ENCODE peak calls at places on chromosome 6, in four cellular contexts. One of them, this sample, is unnamed.

GRCh38 chr6:161011509-161012480 is 20.2 kb downstream of the MAP3K4 start:
- DNase-seq in activated naive CD4-positive, alpha-beta T cell treated with Interleukin-2 at 50 U/mL for 16 hours: no peak
- DNase-seq in MM.1S: no peak
- DNase-seq in activated effector memory CD4-positive, alpha-beta T cell treated with Interleukin-2 at 50 U/mL for 16 hours: no peak
- DNase-seq in this sample: no peak

GRCh38 chr6:112480551-112480950 is 133.4 kb downstream of the RFPL4B start:
- DNase-seq in activated effector memory CD4-positive, alpha-beta T cell treated with Interleukin-2 at 50 U/mL for 16 hours: no peak
- DNase-seq in MM.1S: no peak
- DNase-seq in activated naive CD4-positive, alpha-beta T cell treated with Interleukin-2 at 50 U/mL for 16 hours: no peak
- DNase-seq in this sample: peak; percentile 33

GRCh38 chr6:133888931-133889556 is at the start of gene TCF21:
- DNase-seq in activated naive CD4-positive, alpha-beta T cell treated with Interleukin-2 at 50 U/mL for 16 hours: no peak
- DNase-seq in MM.1S: no peak
- DNase-seq in activated effector memory CD4-positive, alpha-beta T cell treated with Interleukin-2 at 50 U/mL for 16 hours: no peak
- DNase-seq in this sample: peak; percentile 33

GRCh38 chr6:163415620-163416379 is 1.3 kb downstream of the QKI start:
- DNase-seq in activated naive CD4-positive, alpha-beta T cell treated with Interleukin-2 at 50 U/mL for 16 hours: peak; percentile 43
- DNase-seq in activated effector memory CD4-positive, alpha-beta T cell treated with Interleukin-2 at 50 U/mL for 16 hours: peak; percentile 22
- DNase-seq in MM.1S: peak; percentile 37
- DNase-seq in this sample: peak; percentile 59

GRCh38 chr6:125906158-125906998 is 50.2 kb upstream of the HINT3 start:
- DNase-seq in MM.1S: peak; percentile 19
- DNase-seq in activated effector memory CD4-positive, alpha-beta T cell treated with Interleukin-2 at 50 U/mL for 16 hours: no peak
- DNase-seq in activated naive CD4-positive, alpha-beta T cell treated with Interleukin-2 at 50 U/mL for 16 hours: peak; percentile 40
- DNase-seq in this sample: peak; percentile 43

GRCh38 chr6:107679457-107679856 is 144.7 kb downstream of the SCML4 start:
- DNase-seq in activated effector memory CD4-positive, alpha-beta T cell treated with Interleukin-2 at 50 U/mL for 16 hours: no peak
- DNase-seq in MM.1S: no peak
- DNase-seq in activated naive CD4-positive, alpha-beta T cell treated with Interleukin-2 at 50 U/mL for 16 hours: no peak
- DNase-seq in this sample: peak; percentile 2

GRCh38 chr6:135667694-135668455 is 170.3 kb upstream of the AHI1 start:
- DNase-seq in activated effector memory CD4-positive, alpha-beta T cell treated with Interleukin-2 at 50 U/mL for 16 hours: no peak
- DNase-seq in MM.1S: no peak
- DNase-seq in activated naive CD4-positive, alpha-beta T cell treated with Interleukin-2 at 50 U/mL for 16 hours: no peak
- DNase-seq in this sample: peak; percentile 59

GRCh38 chr6:104597541-104598050 is 262.1 kb downstream of the HACE1 start:
- DNase-seq in activated naive CD4-positive, alpha-beta T cell treated with Interleukin-2 at 50 U/mL for 16 hours: no peak
- DNase-seq in activated effector memory CD4-positive, alpha-beta T cell treated with Interleukin-2 at 50 U/mL for 16 hours: no peak
- DNase-seq in MM.1S: no peak
- DNase-seq in this sample: peak; percentile 35

GRCh38 chr6:131532476-131533108 is 40.4 kb upstream of the ARG1 start:
- DNase-seq in MM.1S: no peak
- DNase-seq in activated effector memory CD4-positive, alpha-beta T cell treated with Interleukin-2 at 50 U/mL for 16 hours: no peak
- DNase-seq in activated naive CD4-positive, alpha-beta T cell treated with Interleukin-2 at 50 U/mL for 16 hours: peak; percentile 56
- DNase-seq in this sample: peak; percentile 4

GRCh38 chr6:95487817-95488216 is 89.5 kb upstream of the MANEA start:
- DNase-seq in activated naive CD4-positive, alpha-beta T cell treated with Interleukin-2 at 50 U/mL for 16 hours: no peak
- DNase-seq in MM.1S: no peak
- DNase-seq in activated effector memory CD4-positive, alpha-beta T cell treated with Interleukin-2 at 50 U/mL for 16 hours: no peak
- DNase-seq in this sample: no peak

GRCh38 chr6:158666637-158667359 is 16.9 kb downstream of the SYTL3 start:
- DNase-seq in activated naive CD4-positive, alpha-beta T cell treated with Interleukin-2 at 50 U/mL for 16 hours: no peak
- DNase-seq in activated effector memory CD4-positive, alpha-beta T cell treated with Interleukin-2 at 50 U/mL for 16 hours: no peak
- DNase-seq in MM.1S: no peak
- DNase-seq in this sample: no peak

GRCh38 chr6:28947831-28948270 is 24.1 kb upstream of the TRIM27 start:
- DNase-seq in activated effector memory CD4-positive, alpha-beta T cell treated with Interleukin-2 at 50 U/mL for 16 hours: no peak
- DNase-seq in MM.1S: no peak
- DNase-seq in activated naive CD4-positive, alpha-beta T cell treated with Interleukin-2 at 50 U/mL for 16 hours: no peak
- DNase-seq in this sample: peak; percentile 93

GRCh38 chr6:28812778-28813569 is 110.8 kb downstream of the TRIM27 start:
- DNase-seq in activated naive CD4-positive, alpha-beta T cell treated with Interleukin-2 at 50 U/mL for 16 hours: no peak
- DNase-seq in activated effector memory CD4-positive, alpha-beta T cell treated with Interleukin-2 at 50 U/mL for 16 hours: no peak
- DNase-seq in MM.1S: no peak
- DNase-seq in this sample: no peak

GRCh38 chr6:53062369-53062639 is 2.9 kb upstream of the FBXO9 start:
- DNase-seq in activated effector memory CD4-positive, alpha-beta T cell treated with Interleukin-2 at 50 U/mL for 16 hours: no peak
- DNase-seq in activated naive CD4-positive, alpha-beta T cell treated with Interleukin-2 at 50 U/mL for 16 hours: no peak
- DNase-seq in MM.1S: no peak
- DNase-seq in this sample: no peak

GRCh38 chr6:75579951-75580350 is 21.7 kb upstream of the SENP6 start:
- DNase-seq in MM.1S: no peak
- DNase-seq in activated naive CD4-positive, alpha-beta T cell treated with Interleukin-2 at 50 U/mL for 16 hours: no peak
- DNase-seq in activated effector memory CD4-positive, alpha-beta T cell treated with Interleukin-2 at 50 U/mL for 16 hours: no peak
- DNase-seq in this sample: no peak

GRCh38 chr6:43800746-43801488 is 30.9 kb downstream of the VEGFA start:
- DNase-seq in MM.1S: no peak
- DNase-seq in activated naive CD4-positive, alpha-beta T cell treated with Interleukin-2 at 50 U/mL for 16 hours: no peak
- DNase-seq in activated effector memory CD4-positive, alpha-beta T cell treated with Interleukin-2 at 50 U/mL for 16 hours: no peak
- DNase-seq in this sample: no peak

GRCh38 chr6:50791900-50792508 is 26.7 kb upstream of the TFAP2B start:
- DNase-seq in activated effector memory CD4-positive, alpha-beta T cell treated with Interleukin-2 at 50 U/mL for 16 hours: no peak
- DNase-seq in MM.1S: peak; percentile 46
- DNase-seq in activated naive CD4-positive, alpha-beta T cell treated with Interleukin-2 at 50 U/mL for 16 hours: no peak
- DNase-seq in this sample: peak; percentile 50

GRCh38 chr6:79076160-79076559 is 1.9 kb downstream of the PHIP start:
- DNase-seq in activated naive CD4-positive, alpha-beta T cell treated with Interleukin-2 at 50 U/mL for 16 hours: peak; percentile 16
- DNase-seq in activated effector memory CD4-positive, alpha-beta T cell treated with Interleukin-2 at 50 U/mL for 16 hours: no peak
- DNase-seq in MM.1S: no peak
- DNase-seq in this sample: peak; percentile 6

GRCh38 chr6:156828280-156828703 is 51.1 kb downstream of the ARID1B start:
- DNase-seq in MM.1S: no peak
- DNase-seq in activated effector memory CD4-positive, alpha-beta T cell treated with Interleukin-2 at 50 U/mL for 16 hours: no peak
- DNase-seq in activated naive CD4-positive, alpha-beta T cell treated with Interleukin-2 at 50 U/mL for 16 hours: no peak
- DNase-seq in this sample: peak; percentile 90

GRCh38 chr6:155349129-155349528 is 34.8 kb upstream of the TFB1M start:
- DNase-seq in activated effector memory CD4-positive, alpha-beta T cell treated with Interleukin-2 at 50 U/mL for 16 hours: no peak
- DNase-seq in activated naive CD4-positive, alpha-beta T cell treated with Interleukin-2 at 50 U/mL for 16 hours: no peak
- DNase-seq in MM.1S: no peak
- DNase-seq in this sample: peak; percentile 48

GRCh38 chr6:97394160-97394748 is 111.2 kb upstream of the MMS22L start:
- DNase-seq in activated naive CD4-positive, alpha-beta T cell treated with Interleukin-2 at 50 U/mL for 16 hours: peak; percentile 26
- DNase-seq in activated effector memory CD4-positive, alpha-beta T cell treated with Interleukin-2 at 50 U/mL for 16 hours: no peak
- DNase-seq in MM.1S: peak; percentile 65
- DNase-seq in this sample: peak; percentile 71

GRCh38 chr6:106790146-106790770 is 160.9 kb downstream of the QRSL1 start:
- DNase-seq in activated effector memory CD4-positive, alpha-beta T cell treated with Interleukin-2 at 50 U/mL for 16 hours: no peak
- DNase-seq in activated naive CD4-positive, alpha-beta T cell treated with Interleukin-2 at 50 U/mL for 16 hours: no peak
- DNase-seq in MM.1S: no peak
- DNase-seq in this sample: peak; percentile 51

GRCh38 chr6:73487473-73487872 is 25.9 kb downstream of the MTO1 start:
- DNase-seq in MM.1S: no peak
- DNase-seq in activated naive CD4-positive, alpha-beta T cell treated with Interleukin-2 at 50 U/mL for 16 hours: no peak
- DNase-seq in activated effector memory CD4-positive, alpha-beta T cell treated with Interleukin-2 at 50 U/mL for 16 hours: no peak
- DNase-seq in this sample: no peak

GRCh38 chr6:135183532-135184440 is 2.7 kb downstream of the MYB start:
- DNase-seq in MM.1S: peak; percentile 88
- DNase-seq in activated effector memory CD4-positive, alpha-beta T cell treated with Interleukin-2 at 50 U/mL for 16 hours: peak; percentile 66
- DNase-seq in activated naive CD4-positive, alpha-beta T cell treated with Interleukin-2 at 50 U/mL for 16 hours: peak; percentile 78
- DNase-seq in this sample: peak; percentile 67

GRCh38 chr6:107304421-107305025 is 154.8 kb downstream of the PDSS2 start:
- DNase-seq in activated naive CD4-positive, alpha-beta T cell treated with Interleukin-2 at 50 U/mL for 16 hours: peak; percentile 15
- DNase-seq in activated effector memory CD4-positive, alpha-beta T cell treated with Interleukin-2 at 50 U/mL for 16 hours: no peak
- DNase-seq in MM.1S: no peak
- DNase-seq in this sample: peak; percentile 89

GRCh38 chr6:21826031-21826430 is 232.5 kb downstream of the SOX4 start:
- DNase-seq in MM.1S: no peak
- DNase-seq in activated naive CD4-positive, alpha-beta T cell treated with Interleukin-2 at 50 U/mL for 16 hours: no peak
- DNase-seq in activated effector memory CD4-positive, alpha-beta T cell treated with Interleukin-2 at 50 U/mL for 16 hours: no peak
- DNase-seq in this sample: peak; percentile 86

GRCh38 chr6:147954938-147955337 is 387.7 kb upstream of the SASH1 start:
- DNase-seq in activated effector memory CD4-positive, alpha-beta T cell treated with Interleukin-2 at 50 U/mL for 16 hours: no peak
- DNase-seq in activated naive CD4-positive, alpha-beta T cell treated with Interleukin-2 at 50 U/mL for 16 hours: no peak
- DNase-seq in MM.1S: no peak
- DNase-seq in this sample: peak; percentile 62

GRCh38 chr6:15246217-15247211 is 645 bp downstream of the JARID2 start:
- DNase-seq in MM.1S: peak; percentile 48
- DNase-seq in activated naive CD4-positive, alpha-beta T cell treated with Interleukin-2 at 50 U/mL for 16 hours: peak; percentile 36
- DNase-seq in activated effector memory CD4-positive, alpha-beta T cell treated with Interleukin-2 at 50 U/mL for 16 hours: peak; percentile 11
- DNase-seq in this sample: peak; percentile 16

GRCh38 chr6:30881987-30882763 is 2.1 kb upstream of the DDR1 start:
- DNase-seq in activated naive CD4-positive, alpha-beta T cell treated with Interleukin-2 at 50 U/mL for 16 hours: no peak
- DNase-seq in activated effector memory CD4-positive, alpha-beta T cell treated with Interleukin-2 at 50 U/mL for 16 hours: no peak
- DNase-seq in MM.1S: no peak
- DNase-seq in this sample: peak; percentile 33

This sample was measured in kidney tubule cell.